ENCODE peak calls at places on chromosomes 7 and 10, in four cellular contexts. One of them, this sample, is unnamed.

GRCh38 chr10:125061557-125062243 is 98.7 kb downstream of the CTBP2 start:
- DNase-seq in fibroblast of lung: no peak
- DNase-seq in PC-3: no peak
- DNase-seq in GM23248: no peak
- DNase-seq in this sample: no peak

GRCh38 chr10:74738985-74739567 is 87.3 kb upstream of the KAT6B start:
- DNase-seq in PC-3: peak
- DNase-seq in fibroblast of lung: peak
- DNase-seq in GM23248: peak
- DNase-seq in this sample: no peak

GRCh38 chr7:139618482-139619366 is 95.2 kb downstream of the CLEC2L start:
- DNase-seq in PC-3: peak
- DNase-seq in fibroblast of lung: peak
- DNase-seq in GM23248: peak
- DNase-seq in this sample: peak

GRCh38 chr7:131586259-131586658 is 29.8 kb upstream of the PODXL start:
- DNase-seq in GM23248: no peak
- DNase-seq in PC-3: no peak
- DNase-seq in fibroblast of lung: no peak
- DNase-seq in this sample: peak

GRCh38 chr10:72061491-72061890 is 26.9 kb downstream of the SPOCK2 start:
- DNase-seq in PC-3: no peak
- DNase-seq in fibroblast of lung: no peak
- DNase-seq in GM23248: no peak
- DNase-seq in this sample: no peak

GRCh38 chr7:33952824-33953223 is 47.5 kb downstream of the BMPER start:
- DNase-seq in PC-3: no peak
- DNase-seq in GM23248: peak
- DNase-seq in fibroblast of lung: no peak
- DNase-seq in this sample: no peak

GRCh38 chr10:11411926-11412545 is 199.4 kb downstream of the USP6NL start:
- DNase-seq in fibroblast of lung: no peak
- DNase-seq in GM23248: no peak
- DNase-seq in PC-3: no peak
- DNase-seq in this sample: no peak

GRCh38 chr10:86798030-86798429 is 41.6 kb downstream of the BMPR1A start:
- DNase-seq in GM23248: peak
- DNase-seq in PC-3: no peak
- DNase-seq in fibroblast of lung: peak
- DNase-seq in this sample: no peak

GRCh38 chr10:123570898-123571515 is 95.1 kb upstream of the GPR26 start:
- DNase-seq in fibroblast of lung: no peak
- DNase-seq in PC-3: no peak
- DNase-seq in GM23248: no peak
- DNase-seq in this sample: no peak

GRCh38 chr10:28278842-28279241 is 24.0 kb downstream of the MPP7 start:
- DNase-seq in PC-3: no peak
- DNase-seq in fibroblast of lung: no peak
- DNase-seq in GM23248: no peak
- DNase-seq in this sample: no peak

GRCh38 chr7:151833213-151833651 is 43.7 kb downstream of the PRKAG2 start:
- DNase-seq in GM23248: no peak
- DNase-seq in fibroblast of lung: no peak
- DNase-seq in PC-3: no peak
- DNase-seq in this sample: no peak

GRCh38 chr7:122006687-122007086 is 133.7 kb downstream of the PTPRZ1 start:
- DNase-seq in GM23248: no peak
- DNase-seq in fibroblast of lung: no peak
- DNase-seq in PC-3: peak
- DNase-seq in this sample: peak

GRCh38 chr10:44386546-44387052 is 1.7 kb upstream of the CXCL12 start:
- DNase-seq in PC-3: peak
- DNase-seq in GM23248: peak
- DNase-seq in fibroblast of lung: peak
- DNase-seq in this sample: no peak

GRCh38 chr10:44385726-44386438 is 985 bp upstream of the CXCL12 start:
- DNase-seq in PC-3: no peak
- DNase-seq in fibroblast of lung: no peak
- DNase-seq in GM23248: peak
- DNase-seq in this sample: no peak

GRCh38 chr10:44384601-44385422 is at the start of gene CXCL12:
- DNase-seq in PC-3: no peak
- DNase-seq in GM23248: peak
- DNase-seq in fibroblast of lung: no peak
- DNase-seq in this sample: no peak

GRCh38 chr10:44383749-44384600 is 922 bp downstream of the CXCL12 start:
- DNase-seq in GM23248: peak
- DNase-seq in fibroblast of lung: peak
- DNase-seq in PC-3: no peak
- DNase-seq in this sample: no peak

GRCh38 chr10:44385423-44385725 is 477 bp upstream of the CXCL12 start:
- DNase-seq in fibroblast of lung: no peak
- DNase-seq in PC-3: no peak
- DNase-seq in GM23248: no peak
- DNase-seq in this sample: no peak
- H3K4me3 ChIP-seq in fibroblast of lung: peak
- H3K4me3 ChIP-seq in PC-3: peak
- H3K4me3 ChIP-seq in GM23248: peak
- H3K4me3 ChIP-seq in this sample: no peak

DNA sequence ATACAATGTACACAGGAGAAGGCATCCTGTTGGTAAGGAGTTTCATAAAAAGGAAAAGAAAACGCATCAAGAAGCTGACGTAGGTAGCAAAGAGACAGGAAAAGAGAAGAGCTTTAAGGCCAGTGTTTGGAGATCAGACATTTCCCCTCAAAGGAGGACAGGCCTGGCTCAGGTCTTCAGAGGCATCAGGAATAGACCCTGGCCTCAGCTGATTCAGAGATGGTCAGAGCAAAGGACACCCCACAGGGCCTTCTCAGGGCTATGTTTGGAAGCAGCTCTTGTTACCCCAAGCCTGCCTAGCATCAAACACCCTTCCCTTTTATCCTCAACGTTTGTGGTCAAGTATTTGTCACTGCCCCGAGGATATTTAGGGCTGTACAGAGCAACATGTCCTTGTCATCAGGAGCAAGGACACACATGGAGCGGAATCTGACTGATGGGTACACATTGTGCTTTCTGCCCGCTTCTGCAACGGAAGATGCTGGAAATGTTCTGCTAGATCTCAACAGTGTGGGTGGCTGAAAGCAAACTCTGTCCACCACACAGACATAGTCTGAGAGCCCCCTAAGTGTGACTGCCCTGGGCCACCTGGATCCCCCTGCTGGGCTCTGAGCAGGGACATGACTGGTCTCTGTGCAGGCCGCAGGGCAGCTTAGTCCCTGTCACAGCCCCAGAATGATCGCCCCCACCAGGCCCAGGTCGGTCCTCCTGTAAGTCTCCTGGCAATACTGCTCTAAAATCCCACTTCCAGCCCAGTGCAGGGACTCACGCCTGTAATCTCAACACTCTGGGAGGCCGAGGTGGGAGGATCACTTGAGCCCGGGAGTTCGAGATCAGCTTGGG is 1.0 kb upstream of the ZDHHC4 start:
- DNase-seq in fibroblast of lung: no peak
- DNase-seq in PC-3: peak
- DNase-seq in GM23248: no peak
- DNase-seq in this sample: peak
- H3K4me2 ChIP-seq in fibroblast of lung: peak
- H3K4me2 ChIP-seq in PC-3: no peak
- H3K4me2 ChIP-seq in GM23248: peak
- H3K4me2 ChIP-seq in this sample: peak

GRCh38 chr10:59393349-59393748 is 31.0 kb upstream of the FAM13C start:
- DNase-seq in fibroblast of lung: peak
- DNase-seq in GM23248: peak
- DNase-seq in PC-3: peak
- DNase-seq in this sample: no peak

GRCh38 chr10:59395984-59396383 is 33.6 kb upstream of the FAM13C start:
- DNase-seq in GM23248: no peak
- DNase-seq in fibroblast of lung: no peak
- DNase-seq in PC-3: no peak
- DNase-seq in this sample: no peak

GRCh38 chr10:59387951-59388431 is 25.6 kb upstream of the FAM13C start:
- DNase-seq in fibroblast of lung: peak
- DNase-seq in GM23248: peak
- DNase-seq in PC-3: peak
- DNase-seq in this sample: no peak

GRCh38 chr10:59388577-59388976 is 26.2 kb upstream of the FAM13C start:
- DNase-seq in fibroblast of lung: no peak
- DNase-seq in GM23248: no peak
- DNase-seq in PC-3: peak
- DNase-seq in this sample: no peak

GRCh38 chr10:59391060-59391459 is 28.7 kb upstream of the FAM13C start:
- DNase-seq in GM23248: no peak
- DNase-seq in fibroblast of lung: no peak
- DNase-seq in PC-3: no peak
- DNase-seq in this sample: no peak
- H3K4me3 ChIP-seq in GM23248: no peak
- H3K4me3 ChIP-seq in fibroblast of lung: no peak
- H3K4me3 ChIP-seq in PC-3: no peak
- H3K4me3 ChIP-seq in this sample: no peak

DNA sequence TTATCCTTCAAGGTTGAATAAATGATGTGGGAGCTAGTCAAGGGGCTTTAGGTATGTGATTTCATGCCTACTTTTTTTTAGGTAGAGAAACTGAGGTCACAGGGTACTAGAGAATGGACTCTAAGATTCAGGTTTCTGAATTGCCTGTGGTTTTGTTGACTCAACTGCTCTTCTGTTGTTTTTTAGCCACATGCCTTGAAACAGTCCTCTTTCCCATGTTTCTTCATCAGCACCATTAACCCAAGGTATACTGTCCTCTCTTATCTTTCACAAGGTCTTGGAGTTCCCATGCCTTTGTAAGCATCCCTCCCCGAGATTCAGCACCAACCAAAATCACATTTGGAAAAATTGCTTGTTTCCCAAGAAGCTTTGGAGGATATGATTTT is 79.0 kb downstream of the TCF7L2 start:
- DNase-seq in PC-3: no peak
- DNase-seq in fibroblast of lung: no peak
- DNase-seq in GM23248: peak
- DNase-seq in this sample: no peak
- H3K4me2 ChIP-seq in PC-3: no peak
- H3K4me2 ChIP-seq in fibroblast of lung: no peak
- H3K4me2 ChIP-seq in GM23248: peak
- H3K4me2 ChIP-seq in this sample: no peak

GRCh38 chr10:92573091-92573797 is 649 bp downstream of the IDE start:
- DNase-seq in PC-3: peak
- DNase-seq in fibroblast of lung: peak
- DNase-seq in GM23248: peak
- DNase-seq in this sample: no peak

GRCh38 chr10:92572362-92573090 is 1.4 kb downstream of the IDE start:
- DNase-seq in fibroblast of lung: no peak
- DNase-seq in GM23248: peak
- DNase-seq in PC-3: peak
- DNase-seq in this sample: no peak

GRCh38 chr10:92571649-92572048 is 2.2 kb downstream of the IDE start:
- DNase-seq in fibroblast of lung: no peak
- DNase-seq in PC-3: no peak
- DNase-seq in GM23248: peak
- DNase-seq in this sample: no peak

GRCh38 chr10:92569071-92569470 is 4.8 kb downstream of the IDE start:
- DNase-seq in GM23248: no peak
- DNase-seq in PC-3: no peak
- DNase-seq in fibroblast of lung: no peak
- DNase-seq in this sample: no peak

GRCh38 chr10:92567952-92568600 is 5.8 kb downstream of the IDE start:
- DNase-seq in PC-3: peak
- DNase-seq in GM23248: peak
- DNase-seq in fibroblast of lung: peak
- DNase-seq in this sample: peak
- H3K4me3 ChIP-seq in PC-3: no peak
- H3K4me3 ChIP-seq in GM23248: no peak
- H3K4me3 ChIP-seq in fibroblast of lung: no peak
- H3K4me3 ChIP-seq in this sample: no peak

GRCh38 chr10:112701528-112702295 is 248.3 kb upstream of the TCF7L2 start:
- DNase-seq in GM23248: peak
- DNase-seq in fibroblast of lung: no peak
- DNase-seq in PC-3: no peak
- DNase-seq in this sample: no peak
- H3K4me2 ChIP-seq in GM23248: no peak
- H3K4me2 ChIP-seq in fibroblast of lung: no peak
- H3K4me2 ChIP-seq in PC-3: no peak
- H3K4me2 ChIP-seq in this sample: no peak

DNA sequence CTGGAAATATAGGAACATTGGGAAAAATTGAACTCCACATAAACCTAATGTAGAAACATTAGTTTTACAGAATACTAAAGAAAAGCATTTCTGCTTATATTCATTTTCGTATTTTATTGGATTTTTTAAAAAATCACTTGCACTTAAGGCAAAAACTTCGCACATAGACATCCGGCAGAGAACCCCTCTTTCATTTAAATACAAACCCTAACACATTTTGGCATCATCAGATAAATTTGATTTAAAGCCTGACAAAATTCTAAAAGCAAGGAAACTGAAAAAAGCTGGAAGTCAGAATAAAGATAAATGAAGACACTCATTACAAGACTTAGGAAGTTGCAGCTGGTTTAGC is 396 bp upstream of the EXOC4 start:
- DNase-seq in PC-3: no peak
- DNase-seq in GM23248: no peak
- DNase-seq in fibroblast of lung: no peak
- DNase-seq in this sample: no peak
- H3K4me3 ChIP-seq in PC-3: peak
- H3K4me3 ChIP-seq in GM23248: peak
- H3K4me3 ChIP-seq in fibroblast of lung: no peak
- H3K4me3 ChIP-seq in this sample: no peak